ENCODE peak calls at places on chromosomes 12 and 14, in seven cellular contexts. K, H, X, U, T, P and J are unnamed samples.

GRCh38 chr12:120199595-120200306 is 1.2 kb downstream of the RPLP0 start:
- DNase-seq in P (no peak), K (peak; percentile 70), H (peak; percentile 90), X (no peak), U (peak; percentile 57), T (no peak), J (peak; percentile 19)

GRCh38 chr12:18595406-18595805 is 142.4 kb downstream of the PLCZ1 start:
- DNase-seq in X (no peak), P (no peak), T (no peak), K (peak; percentile 24), U (no peak), H (peak; percentile 5), J (peak; percentile 14)

GRCh38 chr12:76562158-76562557 is 2.6 kb upstream of the OSBPL8 start:
- DNase-seq in T (no peak), P (no peak), U (no peak), X (no peak), H (no peak), K (no peak), J (no peak)

GRCh38 chr14:87076146-87076545 is 916.8 kb downstream of the GALC start:
- DNase-seq in P (no peak), U (no peak), K (no peak), H (no peak), X (no peak), T (no peak), J (no peak)

GRCh38 chr12:75457191-75457590 is 23.4 kb upstream of the GLIPR1 start:
- DNase-seq in H (no peak), U (no peak), T (no peak), P (no peak), X (no peak), K (no peak), J (no peak)

GRCh38 chr14:61749867-61750266 is 12.4 kb upstream of the SNAPC1 start:
- DNase-seq in H (no peak), U (no peak), X (no peak), K (no peak), P (no peak), T (no peak), J (no peak)

GRCh38 chr12:3215410-3215975 is 138.3 kb downstream of the TSPAN9 start:
- DNase-seq in U (no peak), P (no peak), X (no peak), T (no peak), H (no peak), K (no peak), J (no peak)

GRCh38 chr12:110102255-110102654 is 21.9 kb upstream of the IFT81 start:
- DNase-seq in K (peak; percentile 68), U (peak; percentile 74), T (peak; percentile 85), X (no peak), P (no peak), H (peak; percentile 70), J (no peak)

GRCh38 chr12:93229494-93230310 is 148.0 kb upstream of the NUDT4 start:
- DNase-seq in T (no peak), X (no peak), K (peak; percentile 95), U (peak; percentile 96), P (no peak), H (peak; percentile 92), J (peak; percentile 63)

GRCh38 chr14:33110737-33111443 is 172.2 kb downstream of the NPAS3 start:
- DNase-seq in T (peak; percentile 12), K (no peak), X (no peak), U (no peak), P (no peak), H (no peak), J (no peak)

GRCh38 chr12:75130811-75131210 is 78.8 kb downstream of the KCNC2 start:
- DNase-seq in H (no peak), K (peak; percentile 1), U (no peak), P (no peak), T (no peak), X (no peak), J (no peak)

GRCh38 chr14:70032447-70032846 is 153.2 kb downstream of the SMOC1 start:
- DNase-seq in T (peak; percentile 49), K (no peak), H (peak; percentile 12), X (no peak), P (no peak), U (no peak), J (no peak)

GRCh38 chr12:57929092-57929830 is 12.1 kb upstream of the ATP23 start:
- DNase-seq in U (no peak), H (no peak), K (no peak), P (no peak), T (no peak), X (no peak), J (no peak)

GRCh38 chr12:67648306-67649164 is at the start of gene DYRK2:
- DNase-seq in H (peak; percentile 84), T (peak; percentile 75), X (peak; percentile 87), P (peak; percentile 93), K (peak; percentile 93), U (peak; percentile 56), J (no peak)

GRCh38 chr12:93006655-93007208 is 77.6 kb upstream of the EEA1 start:
- DNase-seq in T (no peak), X (no peak), K (no peak), U (no peak), H (no peak), P (no peak), J (no peak)

GRCh38 chr12:15214851-15215601 is 6.2 kb downstream of the RERG start:
- DNase-seq in U (no peak), X (no peak), T (no peak), P (no peak), K (no peak), H (no peak), J (no peak)
- TF ChIP-seq CTCF in U (no peak), X (no peak), T (no peak), P (no peak), K (no peak), H (no peak), J (no peak)

GRCh38 chr12:7018350-7019042 is at the start of gene LPCAT3:
- DNase-seq in T (peak; percentile 98), P (peak; percentile 97), U (peak; percentile 89), K (peak; percentile 98), H (peak; percentile 91), X (peak; percentile 99), J (peak; percentile 65)

GRCh38 chr12:7017870-7018349 is 366 bp downstream of the LPCAT3 start:
- DNase-seq in X (no peak), K (no peak), P (no peak), T (no peak), H (no peak), U (no peak), J (no peak)

GRCh38 chr12:7021956-7022355 is 3.7 kb upstream of the LPCAT3 start:
- DNase-seq in K (peak; percentile 62), X (no peak), P (no peak), U (no peak), H (no peak), T (no peak), J (no peak)

GRCh38 chr12:7016958-7017571 is 1.2 kb downstream of the LPCAT3 start:
- DNase-seq in X (no peak), K (no peak), P (no peak), H (no peak), U (no peak), T (no peak), J (no peak)

DNA sequence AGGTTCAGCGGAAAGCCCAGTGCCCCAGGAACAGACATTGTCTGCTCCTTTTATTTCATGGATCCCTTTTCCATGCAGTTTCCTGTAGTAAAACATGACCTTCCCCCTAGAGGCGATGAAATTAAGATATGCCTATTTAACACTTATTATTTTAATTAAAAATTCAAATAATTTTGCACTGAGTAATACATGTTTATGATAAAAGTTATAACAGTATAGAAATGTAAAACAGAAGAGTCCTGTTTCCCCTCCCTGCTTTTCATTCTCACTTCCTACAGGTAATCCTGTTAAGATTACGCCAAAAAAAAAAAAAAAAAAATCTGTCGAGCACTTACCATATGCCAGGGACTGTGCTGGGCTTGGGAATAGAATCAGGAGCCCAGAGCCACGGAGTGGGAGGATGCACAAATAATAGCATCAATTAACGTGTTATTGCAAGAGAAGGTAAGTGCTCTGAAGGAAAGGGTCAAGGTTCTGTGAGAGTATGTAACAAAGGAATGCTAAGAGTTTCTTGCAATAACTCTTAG is 830 bp upstream of the LPCAT3 start:
- DNase-seq in T (no peak), K (peak; percentile 20), H (peak; percentile 6), X (no peak), U (no peak), P (no peak), J (no peak)
- TF ChIP-seq CTCF in T (no peak), K (no peak), H (no peak), X (no peak), U (peak; percentile 57), P (no peak), J (no peak)

GRCh38 chr14:49467091-49467490 is 119.1 kb downstream of the RPS29 start:
- DNase-seq in K (no peak), T (no peak), H (no peak), U (no peak), X (no peak), P (no peak), J (no peak)

GRCh38 chr14:49463146-49463545 is 123.0 kb downstream of the RPS29 start:
- DNase-seq in P (no peak), H (no peak), U (no peak), T (no peak), K (no peak), X (no peak), J (no peak)

GRCh38 chr14:49461529-49462401 is 124.4 kb downstream of the RPS29 start:
- DNase-seq in K (peak; percentile 77), P (peak; percentile 45), H (peak; percentile 71), T (peak; percentile 31), U (peak; percentile 68), X (no peak), J (peak; percentile 48)

GRCh38 chr14:49460647-49461046 is 125.5 kb downstream of the RPS29 start:
- DNase-seq in X (no peak), T (no peak), P (no peak), K (no peak), H (no peak), U (no peak), J (no peak)

DNA sequence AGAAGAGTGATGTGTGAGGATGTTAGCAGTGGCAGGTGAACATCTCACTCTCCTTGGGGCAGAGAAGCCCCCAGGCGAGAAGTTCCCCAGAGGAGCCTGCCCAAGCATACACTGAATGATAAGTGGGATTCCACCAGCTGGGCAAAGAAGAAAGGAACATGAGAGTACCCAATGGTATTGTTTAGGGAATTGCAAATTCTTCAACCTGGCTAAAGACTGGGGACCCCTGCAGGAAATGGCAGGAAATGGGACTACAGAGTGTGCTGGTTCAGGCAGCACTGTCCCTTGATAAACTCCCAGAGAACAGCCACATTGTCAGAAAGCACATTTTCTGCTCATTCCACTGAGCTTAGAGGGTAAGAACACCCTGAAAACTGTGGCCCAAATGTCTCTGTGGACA is 121.3 kb downstream of the RPS29 start:
- DNase-seq in P (no peak), X (no peak), H (no peak), T (peak; percentile 47), K (peak; percentile 3), U (no peak), J (no peak)
- TF ChIP-seq CTCF in P (no peak), X (no peak), H (no peak), T (peak; percentile 22), K (no peak), U (peak; percentile 24), J (peak; percentile 36)

GRCh38 chr14:63632932-63633514 is 8.6 kb downstream of the WDR89 start:
- DNase-seq in X (no peak), P (peak; percentile 30), T (no peak), K (peak; percentile 50), U (peak; percentile 40), H (peak; percentile 9), J (no peak)

DNA sequence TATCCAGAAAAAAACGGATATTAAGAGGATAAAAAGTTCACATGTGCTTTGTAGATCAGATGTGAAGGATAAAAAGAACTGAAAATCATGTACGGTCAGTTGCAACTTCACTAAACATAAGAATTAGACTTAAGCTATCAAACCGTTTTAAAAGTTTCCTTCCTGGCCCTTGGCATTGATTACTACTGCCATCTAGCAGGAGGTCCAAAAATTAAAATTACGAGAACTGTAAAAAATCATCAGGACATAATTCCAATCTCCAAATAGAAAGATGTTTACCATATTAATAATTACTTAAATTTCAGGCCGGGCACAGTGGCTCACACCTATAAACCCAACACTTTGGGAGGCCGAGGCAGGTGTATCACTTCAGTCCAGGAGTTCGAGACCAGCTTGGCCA is 7.9 kb downstream of the WDR89 start:
- DNase-seq in H (no peak), K (peak; percentile 32), P (no peak), X (no peak), U (no peak), T (no peak), J (no peak)
- TF ChIP-seq CTCF in H (peak; percentile 23), K (no peak), P (peak; percentile 13), X (no peak), U (no peak), T (no peak), J (no peak)